ENCODE peak calls at places on chromosome 9, in six cellular contexts. One of them, this sample, is unnamed. For H3K4me1 and H3K36me3, the result is how much of the 10 kb centered on the place peaks cover.

GRCh38 chr9:120950421-120951388 is 24.1 kb upstream of the TRAF1 start:
- DNase-seq in HCT116: no peak
- DNase-seq in neural progenitor cell: no peak
- DNase-seq in hepatocyte: no peak
- DNase-seq in uterus: no peak
- DNase-seq in Peyer's patch: no peak
- DNase-seq in this sample: no peak

GRCh38 chr9:27866741-27867140 is 293.5 kb upstream of the C9orf72 start:
- DNase-seq in HCT116: no peak
- DNase-seq in neural progenitor cell: peak
- DNase-seq in hepatocyte: no peak
- DNase-seq in uterus: no peak
- DNase-seq in Peyer's patch: no peak
- DNase-seq in this sample: no peak

GRCh38 chr9:96202971-96203780 is 98.8 kb downstream of the HSD17B3 start:
- DNase-seq in HCT116: no peak
- DNase-seq in neural progenitor cell: no peak
- DNase-seq in hepatocyte: no peak
- DNase-seq in uterus: no peak
- DNase-seq in Peyer's patch: no peak
- DNase-seq in this sample: no peak

GRCh38 chr9:34089311-34089710 is 37.2 kb downstream of the DCAF12 start:
- DNase-seq in HCT116: no peak
- DNase-seq in neural progenitor cell: no peak
- DNase-seq in hepatocyte: no peak
- DNase-seq in uterus: no peak
- DNase-seq in Peyer's patch: no peak
- DNase-seq in this sample: no peak

GRCh38 chr9:125966456-125966855 is 219.3 kb downstream of the PBX3 start:
- DNase-seq in HCT116: no peak
- DNase-seq in neural progenitor cell: no peak
- DNase-seq in hepatocyte: no peak
- DNase-seq in uterus: no peak
- DNase-seq in Peyer's patch: no peak
- DNase-seq in this sample: no peak

GRCh38 chr9:125325821-125326220 is 64.2 kb downstream of the GAPVD1 start:
- DNase-seq in HCT116: no peak
- DNase-seq in neural progenitor cell: no peak
- DNase-seq in hepatocyte: no peak
- DNase-seq in uterus: no peak
- DNase-seq in Peyer's patch: no peak
- DNase-seq in this sample: no peak

GRCh38 chr9:128104171-128104618 is 23.3 kb downstream of the PTGES2 start:
- DNase-seq in HCT116: no peak
- DNase-seq in neural progenitor cell: no peak
- DNase-seq in hepatocyte: peak
- DNase-seq in uterus: no peak
- DNase-seq in Peyer's patch: no peak
- DNase-seq in this sample: no peak

GRCh38 chr9:125399165-125399564 is 137.5 kb downstream of the GAPVD1 start:
- DNase-seq in HCT116: no peak
- DNase-seq in neural progenitor cell: no peak
- DNase-seq in hepatocyte: no peak
- DNase-seq in uterus: no peak
- DNase-seq in Peyer's patch: no peak
- DNase-seq in this sample: no peak

GRCh38 chr9:33329996-33330395 is 39.7 kb downstream of the NFX1 start:
- DNase-seq in HCT116: no peak
- DNase-seq in neural progenitor cell: no peak
- DNase-seq in hepatocyte: peak
- DNase-seq in uterus: no peak
- DNase-seq in Peyer's patch: no peak
- DNase-seq in this sample: no peak

GRCh38 chr9:130143974-130144373 is 28.2 kb upstream of the NCS1 start:
- DNase-seq in HCT116: no peak
- DNase-seq in neural progenitor cell: peak
- DNase-seq in hepatocyte: no peak
- DNase-seq in uterus: peak
- DNase-seq in Peyer's patch: no peak
- DNase-seq in this sample: no peak

GRCh38 chr9:17060450-17060849 is 74.4 kb upstream of the CNTLN start:
- DNase-seq in HCT116: no peak
- DNase-seq in neural progenitor cell: no peak
- DNase-seq in hepatocyte: no peak
- DNase-seq in uterus: no peak
- DNase-seq in Peyer's patch: no peak
- DNase-seq in this sample: no peak

GRCh38 chr9:99601506-99601905 is 220.2 kb upstream of the NR4A3 start:
- DNase-seq in HCT116: no peak
- DNase-seq in neural progenitor cell: no peak
- DNase-seq in hepatocyte: peak
- DNase-seq in uterus: no peak
- DNase-seq in Peyer's patch: no peak
- DNase-seq in this sample: no peak

GRCh38 chr9:78130004-78130403 is 98.4 kb upstream of the GNAQ start:
- DNase-seq in HCT116: peak
- DNase-seq in neural progenitor cell: peak
- DNase-seq in hepatocyte: no peak
- DNase-seq in uterus: no peak
- DNase-seq in Peyer's patch: no peak
- DNase-seq in this sample: no peak

GRCh38 chr9:33921967-33922895 is 105.3 kb downstream of the UBE2R2 start:
- DNase-seq in HCT116: peak
- DNase-seq in neural progenitor cell: peak
- DNase-seq in hepatocyte: peak
- DNase-seq in uterus: no peak
- DNase-seq in Peyer's patch: no peak
- DNase-seq in this sample: no peak

GRCh38 chr9:92716557-92716956 is 46.6 kb upstream of the IPPK start:
- DNase-seq in HCT116: peak
- DNase-seq in neural progenitor cell: peak
- DNase-seq in hepatocyte: peak
- DNase-seq in uterus: peak
- DNase-seq in Peyer's patch: peak
- DNase-seq in this sample: peak

DNA sequence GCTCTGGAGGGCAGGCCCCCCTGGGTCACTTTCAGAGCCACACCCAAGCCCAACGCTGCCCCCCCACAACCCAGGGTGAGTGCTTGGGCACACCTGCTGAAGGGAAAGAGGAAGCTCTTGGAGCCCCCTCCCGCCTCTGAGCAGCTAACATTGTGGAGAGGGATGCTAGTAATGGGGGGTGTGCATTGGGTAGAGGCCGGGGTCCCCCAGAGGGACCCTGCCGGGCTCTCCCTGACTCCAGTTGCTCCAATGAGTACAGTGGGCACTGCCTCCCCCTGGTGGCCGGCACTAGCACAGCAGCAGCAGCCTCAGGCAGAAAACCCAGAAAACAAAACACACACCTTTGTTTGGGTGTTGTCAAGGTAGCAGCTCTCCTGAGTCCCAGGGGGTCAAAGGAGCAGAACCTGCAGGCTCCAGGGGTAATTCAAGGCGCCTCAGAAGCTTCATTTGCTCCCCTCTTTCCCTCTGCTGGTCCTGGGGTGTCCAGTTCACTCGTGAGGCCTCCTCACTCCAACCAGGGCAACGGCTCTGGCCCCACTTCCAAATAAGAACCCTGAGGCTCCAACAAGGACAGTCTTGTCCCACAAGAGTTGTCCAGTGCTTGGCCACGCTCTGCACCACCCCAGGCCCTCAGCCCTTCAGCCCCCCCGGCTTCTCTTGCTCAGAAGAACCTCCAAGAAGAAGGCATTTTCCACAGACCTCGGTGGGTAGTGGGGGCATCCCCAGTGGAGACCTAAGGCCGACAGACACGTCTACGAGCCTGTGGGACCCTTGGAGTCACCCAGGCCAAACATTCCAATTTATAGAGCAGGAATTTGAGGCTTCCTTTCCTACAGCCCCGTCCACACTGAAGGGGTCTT is 16.1 kb downstream of the GBGT1 start:
- DNase-seq in HCT116: peak
- DNase-seq in neural progenitor cell: peak
- DNase-seq in hepatocyte: peak
- DNase-seq in uterus: peak
- DNase-seq in Peyer's patch: peak
- DNase-seq in this sample: peak
- H3K27ac ChIP-seq in HCT116: peak
- H3K27ac ChIP-seq in neural progenitor cell: no peak
- H3K27ac ChIP-seq in hepatocyte: peak
- H3K27ac ChIP-seq in uterus: peak
- H3K27ac ChIP-seq in Peyer's patch: peak
- H3K27ac ChIP-seq in this sample: peak

DNA sequence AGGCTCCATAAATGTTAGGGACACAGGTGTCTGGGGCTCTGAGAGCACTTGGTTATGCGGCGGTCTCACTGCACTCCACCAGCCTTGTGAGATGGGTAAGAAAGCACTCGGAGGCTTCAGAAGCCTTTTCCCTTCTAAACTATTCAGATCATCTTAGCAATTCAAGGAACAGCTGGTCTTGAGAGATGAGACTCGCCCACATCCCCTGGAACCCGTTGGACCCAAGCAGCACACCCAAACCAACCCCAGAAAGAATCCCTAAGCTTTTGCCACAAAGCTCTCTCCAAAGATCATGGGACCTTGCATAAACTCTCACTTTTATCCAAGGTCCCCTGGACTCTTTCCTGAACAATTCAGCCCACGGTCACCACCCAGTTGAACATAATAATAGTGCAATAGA is 90.2 kb downstream of the RAPGEF1 start:
- DNase-seq in HCT116: no peak
- DNase-seq in neural progenitor cell: no peak
- DNase-seq in hepatocyte: no peak
- DNase-seq in uterus: no peak
- DNase-seq in Peyer's patch: no peak
- DNase-seq in this sample: no peak
- H3K4me1 ChIP-seq in HCT116: under half
- H3K4me1 ChIP-seq in neural progenitor cell: under half
- H3K4me1 ChIP-seq in hepatocyte: under half
- H3K4me1 ChIP-seq in uterus: under half
- H3K4me1 ChIP-seq in Peyer's patch: under half
- H3K4me1 ChIP-seq in this sample: under half

GRCh38 chr9:113176748-113177147 is 25.9 kb downstream of the SLC31A2 start:
- DNase-seq in HCT116: no peak
- DNase-seq in neural progenitor cell: no peak
- DNase-seq in hepatocyte: no peak
- DNase-seq in uterus: no peak
- DNase-seq in Peyer's patch: no peak
- DNase-seq in this sample: no peak

GRCh38 chr9:113168809-113169208 is 18.0 kb downstream of the SLC31A2 start:
- DNase-seq in HCT116: no peak
- DNase-seq in neural progenitor cell: no peak
- DNase-seq in hepatocyte: no peak
- DNase-seq in uterus: no peak
- DNase-seq in Peyer's patch: no peak
- DNase-seq in this sample: no peak

GRCh38 chr9:113178087-113178486 is 27.3 kb downstream of the SLC31A2 start:
- DNase-seq in HCT116: no peak
- DNase-seq in neural progenitor cell: no peak
- DNase-seq in hepatocyte: no peak
- DNase-seq in uterus: no peak
- DNase-seq in Peyer's patch: no peak
- DNase-seq in this sample: no peak

DNA sequence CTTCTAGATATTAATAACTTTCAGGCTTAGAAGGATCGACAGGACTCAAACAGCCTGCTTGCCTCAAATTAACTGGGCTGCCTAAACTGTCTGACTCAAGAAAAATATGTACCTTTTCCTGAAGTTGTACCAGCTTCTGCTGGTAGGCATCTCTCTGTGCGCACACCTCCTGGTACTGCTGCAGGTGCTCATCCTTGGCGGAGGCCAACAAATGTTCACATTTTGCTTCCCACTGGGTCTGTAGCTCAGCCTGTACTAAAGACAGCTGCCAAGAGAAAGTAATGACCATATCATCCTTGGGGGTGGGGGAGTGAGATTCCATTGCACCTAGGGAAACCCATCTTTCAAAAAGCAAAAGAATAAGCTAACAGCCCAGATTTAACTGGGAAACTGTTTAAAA is 22.5 kb downstream of the SLC31A2 start:
- DNase-seq in HCT116: no peak
- DNase-seq in neural progenitor cell: no peak
- DNase-seq in hepatocyte: no peak
- DNase-seq in uterus: no peak
- DNase-seq in Peyer's patch: no peak
- DNase-seq in this sample: no peak
- H3K36me3 ChIP-seq in HCT116: under half
- H3K36me3 ChIP-seq in neural progenitor cell: under half
- H3K36me3 ChIP-seq in hepatocyte: under half
- H3K36me3 ChIP-seq in uterus: under half
- H3K36me3 ChIP-seq in Peyer's patch: half or more
- H3K36me3 ChIP-seq in this sample: half or more

GRCh38 chr9:71762900-71763653 is 5.2 kb downstream of the CEMIP2 start:
- DNase-seq in HCT116: no peak
- DNase-seq in neural progenitor cell: no peak
- DNase-seq in hepatocyte: no peak
- DNase-seq in uterus: no peak
- DNase-seq in Peyer's patch: no peak
- DNase-seq in this sample: no peak

GRCh38 chr9:71758785-71759184 is 9.5 kb downstream of the CEMIP2 start:
- DNase-seq in HCT116: peak
- DNase-seq in neural progenitor cell: no peak
- DNase-seq in hepatocyte: peak
- DNase-seq in uterus: no peak
- DNase-seq in Peyer's patch: no peak
- DNase-seq in this sample: no peak

GRCh38 chr9:71758277-71758676 is 10.0 kb downstream of the CEMIP2 start:
- DNase-seq in HCT116: no peak
- DNase-seq in neural progenitor cell: no peak
- DNase-seq in hepatocyte: no peak
- DNase-seq in uterus: no peak
- DNase-seq in Peyer's patch: no peak
- DNase-seq in this sample: no peak

GRCh38 chr9:71761938-71762353 is 6.4 kb downstream of the CEMIP2 start:
- DNase-seq in HCT116: no peak
- DNase-seq in neural progenitor cell: no peak
- DNase-seq in hepatocyte: peak
- DNase-seq in uterus: no peak
- DNase-seq in Peyer's patch: no peak
- DNase-seq in this sample: no peak

GRCh38 chr9:71760901-71761300 is 7.4 kb downstream of the CEMIP2 start:
- DNase-seq in HCT116: no peak
- DNase-seq in neural progenitor cell: peak
- DNase-seq in hepatocyte: no peak
- DNase-seq in uterus: no peak
- DNase-seq in Peyer's patch: no peak
- DNase-seq in this sample: no peak
- H3K27ac ChIP-seq in HCT116: no peak
- H3K27ac ChIP-seq in neural progenitor cell: peak
- H3K27ac ChIP-seq in hepatocyte: peak
- H3K27ac ChIP-seq in uterus: no peak
- H3K27ac ChIP-seq in Peyer's patch: no peak
- H3K27ac ChIP-seq in this sample: no peak

GRCh38 chr9:124209774-124210173 is 48.0 kb upstream of the NEK6 start:
- DNase-seq in HCT116: no peak
- DNase-seq in neural progenitor cell: no peak
- DNase-seq in hepatocyte: no peak
- DNase-seq in uterus: no peak
- DNase-seq in Peyer's patch: no peak
- DNase-seq in this sample: no peak
- H3K4me1 ChIP-seq in HCT116: under half
- H3K4me1 ChIP-seq in neural progenitor cell: under half
- H3K4me1 ChIP-seq in hepatocyte: under half
- H3K4me1 ChIP-seq in uterus: under half
- H3K4me1 ChIP-seq in Peyer's patch: under half
- H3K4me1 ChIP-seq in this sample: under half

GRCh38 chr9:104805441-104805840 is 41.5 kb downstream of the NIPSNAP3B start:
- DNase-seq in HCT116: no peak
- DNase-seq in neural progenitor cell: no peak
- DNase-seq in hepatocyte: no peak
- DNase-seq in uterus: no peak
- DNase-seq in Peyer's patch: no peak
- DNase-seq in this sample: no peak
- H3K36me3 ChIP-seq in HCT116: under half
- H3K36me3 ChIP-seq in neural progenitor cell: under half
- H3K36me3 ChIP-seq in hepatocyte: under half
- H3K36me3 ChIP-seq in uterus: under half
- H3K36me3 ChIP-seq in Peyer's patch: half or more
- H3K36me3 ChIP-seq in this sample: half or more

This sample was measured in naive thymus-derived CD4-positive, alpha-beta T cell.